ENCODE peak calls at places on chromosomes 4 and X, in four cellular contexts. Q, R, Z and W are unnamed samples.

GRCh38 chrX:107935200-107935599 is 47.0 kb downstream of the TEX13B start:
- DNase-seq in Q (peak; percentile 10), R (no peak), Z (no peak), W (no peak)

GRCh38 chr4:40388248-40388647 is 53.1 kb downstream of the CHRNA9 start:
- DNase-seq in Q (no peak), R (no peak), Z (no peak), W (no peak)

GRCh38 chrX:52346462-52347165 is 22.2 kb upstream of the XAGE2 start:
- DNase-seq in Q (peak; percentile 5), R (no peak), Z (no peak), W (no peak)

GRCh38 chrX:18654873-18655836 is 16.8 kb downstream of the RS1 start:
- DNase-seq in Q (no peak), R (no peak), Z (no peak), W (no peak)

GRCh38 chrX:136204571-136204970 is 46.6 kb downstream of the MAP7D3 start:
- DNase-seq in Q (peak; percentile 57), R (no peak), Z (peak; percentile 39), W (no peak)

GRCh38 chr4:107835409-107835808 is 10.7 kb downstream of the SGMS2 start:
- DNase-seq in Q (no peak), R (no peak), Z (no peak), W (no peak)

GRCh38 chr4:112523764-112524505 is 8.0 kb upstream of the NEUROG2 start:
- DNase-seq in Q (peak; percentile 53), R (peak; percentile 75), Z (peak; percentile 47), W (peak; percentile 62)

GRCh38 chr4:126470862-126471261 is 1156.1 kb downstream of the FAT4 start:
- DNase-seq in Q (peak; percentile 12), R (no peak), Z (no peak), W (no peak)